ENCODE peak calls at places on chromosomes 11 and 22, in ten cellular contexts. V, P, K, Y, L, H, F, N, G and B are unnamed samples.
A peak's percentile ranks its signal among the peaks of the same experiment; 100 is the strongest.

GRCh38 chr11:102955624-102956023 is at the start of gene MMP13:
- DNase-seq in V (no peak), P (no peak), K (no peak), Y (no peak), L (peak; percentile 46), H (no peak), F (no peak), N (no peak), G (no peak), B (no peak)

GRCh38 chr22:23058481-23059336 is 11.6 kb upstream of the GNAZ start:
- DNase-seq in V (no peak), P (no peak), K (no peak), Y (no peak), L (no peak), H (peak; percentile 5), F (no peak), N (no peak), G (no peak), B (no peak)

GRCh38 chr11:120205596-120206161 is 5.2 kb upstream of the OAF start:
- DNase-seq in V (no peak), P (no peak), K (peak; percentile 83), Y (no peak), L (peak; percentile 62), H (no peak), F (no peak), N (no peak), G (no peak), B (no peak)

GRCh38 chr11:12862761-12863469 is 146.2 kb upstream of the RASSF10 start:
- DNase-seq in V (no peak), P (peak; percentile 24), K (peak; percentile 79), Y (peak; percentile 42), L (peak; percentile 73), H (no peak), F (no peak), N (peak; percentile 28), G (peak; percentile 31), B (peak; percentile 27)

GRCh38 chr11:105881027-105881426 is 141.0 kb downstream of the MSANTD4 start:
- DNase-seq in V (no peak), P (no peak), K (no peak), Y (no peak), L (no peak), H (no peak), F (no peak), N (no peak), G (no peak), B (no peak)

GRCh38 chr11:130706572-130706971 is 209.7 kb downstream of the SNX19 start:
- DNase-seq in V (no peak), P (no peak), K (peak; percentile 32), Y (no peak), L (no peak), H (no peak), F (no peak), N (no peak), G (no peak), B (no peak)

GRCh38 chr11:124415356-124415923 is 9.2 kb downstream of the OR8B4 start:
- DNase-seq in V (no peak), P (no peak), K (peak; percentile 45), Y (no peak), L (peak; percentile 14), H (no peak), F (no peak), N (no peak), G (no peak), B (peak; percentile 50)

GRCh38 chr11:17479284-17480214 is 2.9 kb upstream of the ABCC8 start:
- DNase-seq in V (no peak), P (peak; percentile 33), K (peak; percentile 16), Y (no peak), L (peak; percentile 28), H (no peak), F (peak; percentile 51), N (peak; percentile 43), G (peak; percentile 58), B (peak; percentile 16)

GRCh38 chr11:8777907-8778767 is 95.5 kb downstream of the RPL27A start:
- DNase-seq in V (no peak), P (no peak), K (peak; percentile 37), Y (peak; percentile 62), L (no peak), H (no peak), F (no peak), N (peak; percentile 71), G (peak; percentile 36), B (no peak)

GRCh38 chr11:111663820-111664219 is 61.6 kb downstream of the SIK2 start:
- DNase-seq in V (no peak), P (no peak), K (peak; percentile 48), Y (peak; percentile 37), L (no peak), H (no peak), F (no peak), N (peak; percentile 78), G (no peak), B (no peak)

GRCh38 chr11:33454264-33454663 is 197.1 kb downstream of the HIPK3 start:
- DNase-seq in V (no peak), P (no peak), K (no peak), Y (no peak), L (no peak), H (no peak), F (no peak), N (no peak), G (no peak), B (no peak)

GRCh38 chr11:64249038-64249437 is 2.3 kb upstream of the PLCB3 start:
- DNase-seq in V (no peak), P (no peak), K (no peak), Y (no peak), L (no peak), H (no peak), F (no peak), N (no peak), G (no peak), B (no peak)

GRCh38 chr22:27866136-27867091 is 52.6 kb downstream of the PITPNB start:
- DNase-seq in V (no peak), P (no peak), K (no peak), Y (peak; percentile 44), L (peak; percentile 35), H (no peak), F (no peak), N (peak; percentile 57), G (no peak), B (no peak)

GRCh38 chr11:47351159-47352126 is 1.1 kb downstream of the MYBPC3 start:
- DNase-seq in V (no peak), P (no peak), K (no peak), Y (no peak), L (no peak), H (no peak), F (no peak), N (peak; percentile 83), G (no peak), B (no peak)

GRCh38 chr11:130527648-130528300 is 79.3 kb downstream of the ADAMTS15 start:
- DNase-seq in V (no peak), P (no peak), K (peak; percentile 66), Y (no peak), L (peak; percentile 49), H (no peak), F (no peak), N (peak; percentile 55), G (no peak), B (no peak)

GRCh38 chr11:69637956-69638871 is 2.7 kb upstream of the CCND1 start:
- DNase-seq in V (no peak), P (no peak), K (peak; percentile 73), Y (no peak), L (no peak), H (no peak), F (no peak), N (peak; percentile 69), G (no peak), B (no peak)

GRCh38 chr22:19688301-19689290 is 25.7 kb upstream of the SEPTIN5 start:
- DNase-seq in V (no peak), P (no peak), K (no peak), Y (no peak), L (no peak), H (no peak), F (no peak), N (no peak), G (no peak), B (no peak)

GRCh38 chr22:38267086-38267485 is 5.7 kb downstream of the TMEM184B start:
- DNase-seq in V (no peak), P (no peak), K (no peak), Y (no peak), L (peak; percentile 42), H (peak; percentile 15), F (no peak), N (peak; percentile 87), G (no peak), B (no peak)

GRCh38 chr11:134068829-134069425 is at the start of gene JAM3:
- DNase-seq in V (peak; percentile 95), P (peak; percentile 92), K (peak; percentile 89), Y (peak; percentile 95), L (peak; percentile 71), H (peak; percentile 95), F (peak; percentile 92), N (peak; percentile 96), G (peak; percentile 97), B (peak; percentile 93)

GRCh38 chr11:41306435-41306834 is 153.0 kb downstream of the LRRC4C start:
- DNase-seq in V (no peak), P (no peak), K (peak; percentile 83), Y (no peak), L (no peak), H (no peak), F (no peak), N (no peak), G (no peak), B (no peak)

GRCh38 chr11:131703311-131703710 is 332.9 kb downstream of the NTM start:
- DNase-seq in V (no peak), P (no peak), K (no peak), Y (no peak), L (no peak), H (no peak), F (no peak), N (no peak), G (no peak), B (no peak)

GRCh38 chr22:42743501-42743991 is 22.9 kb upstream of the A4GALT start:
- DNase-seq in V (no peak), P (no peak), K (no peak), Y (peak; percentile 89), L (peak; percentile 20), H (no peak), F (no peak), N (peak; percentile 93), G (no peak), B (no peak)

GRCh38 chr11:125082611-125083311 is 19.7 kb downstream of the SLC37A2 start:
- DNase-seq in V (no peak), P (no peak), K (peak; percentile 69), Y (no peak), L (peak; percentile 49), H (peak; percentile 3), F (no peak), N (no peak), G (no peak), B (no peak)

GRCh38 chr11:3073029-3073435 is 15.8 kb upstream of the CARS1 start:
- DNase-seq in V (no peak), P (no peak), K (peak; percentile 53), Y (no peak), L (no peak), H (no peak), F (no peak), N (peak; percentile 68), G (no peak), B (no peak)

GRCh38 chr11:114606003-114606801 is 10.6 kb upstream of the NXPE4 start:
- DNase-seq in V (no peak), P (no peak), K (no peak), Y (no peak), L (peak; percentile 5), H (no peak), F (no peak), N (no peak), G (no peak), B (no peak)

GRCh38 chr11:119907122-119907933 is 178.3 kb upstream of the NECTIN1 start:
- DNase-seq in V (no peak), P (no peak), K (peak; percentile 1), Y (no peak), L (no peak), H (no peak), F (no peak), N (no peak), G (no peak), B (no peak)

GRCh38 chr11:59802639-59803176 is 7.9 kb downstream of the MRPL16 start:
- DNase-seq in V (no peak), P (no peak), K (peak; percentile 62), Y (no peak), L (peak; percentile 32), H (no peak), F (peak; percentile 19), N (peak; percentile 62), G (peak; percentile 14), B (no peak)

GRCh38 chr11:118614511-118614910 is 7.1 kb downstream of the PHLDB1 start:
- DNase-seq in V (no peak), P (no peak), K (no peak), Y (no peak), L (no peak), H (no peak), F (no peak), N (no peak), G (no peak), B (no peak)